ENCODE peak calls at places on chromosomes 1 and 21, in nine cellular contexts. S is psoas muscle; X is pancreas; J is neuronal stem cell; W is A549; Z is fibroblast of lung; Y is CD8-positive, alpha-beta T cell; P is OCI-LY7; F is stomach. Q is an unnamed sample.

GRCh38 chr1:53449026-53449425 is 10.2 kb upstream of the DMRTB1 start:
- DNase-seq in J (no peak), F (no peak), W (no peak), S (no peak), Y (no peak), X (no peak), P (no peak), Z (peak; percentile 92), Q (no peak)

GRCh38 chr1:228004887-228005462 is 1.8 kb upstream of the WNT3A start:
- DNase-seq in Z (no peak), F (peak; percentile 4), P (no peak), X (no peak), S (no peak), J (no peak), Y (no peak), W (no peak), Q (no peak)

GRCh38 chr1:237287876-237288517 is 246.0 kb downstream of the RYR2 start:
- DNase-seq in Y (no peak), Z (no peak), W (no peak), X (no peak), P (no peak), S (no peak), J (no peak), F (no peak), Q (no peak)

GRCh38 chr1:149978547-149979023 is 31.9 kb downstream of the OTUD7B start:
- DNase-seq in F (no peak), P (no peak), J (no peak), S (no peak), X (no peak), Y (no peak), W (no peak), Z (no peak), Q (no peak)

GRCh38 chr1:20358761-20359263 is 68.1 kb downstream of the VWA5B1 start:
- DNase-seq in J (no peak), X (peak; percentile 91), Y (no peak), Z (peak; percentile 61), W (no peak), S (peak; percentile 89), P (no peak), F (peak; percentile 79), Q (no peak)

GRCh38 chr1:202105571-202106339 is 17.0 kb upstream of the GPR37L1 start:
- DNase-seq in F (peak; percentile 83), Z (peak; percentile 83), P (no peak), J (peak; percentile 75), W (peak; percentile 91), X (peak; percentile 69), Y (no peak), S (no peak), Q (no peak)

GRCh38 chr1:208203127-208203847 is 40.9 kb downstream of the PLXNA2 start:
- DNase-seq in X (peak; percentile 76), Z (peak; percentile 87), W (peak; percentile 75), P (no peak), J (no peak), F (peak; percentile 81), Y (no peak), S (no peak), Q (no peak)

GRCh38 chr1:68328485-68328884 is 96.2 kb upstream of the WLS start:
- DNase-seq in F (no peak), Z (peak; percentile 66), X (no peak), W (no peak), S (no peak), P (no peak), Y (no peak), J (no peak), Q (no peak)

GRCh38 chr1:169890761-169891538 is 2.7 kb downstream of the SCYL3 start:
- DNase-seq in P (peak; percentile 10), Z (no peak), X (peak; percentile 58), S (no peak), J (no peak), Y (peak; percentile 9), W (no peak), F (peak; percentile 43), Q (no peak)

GRCh38 chr1:247487057-247487456 is 29.2 kb upstream of the OR2B11 start:
- DNase-seq in F (no peak), S (no peak), W (peak; percentile 4), Y (peak; percentile 19), X (no peak), J (peak; percentile 23), Z (no peak), P (peak; percentile 18), Q (peak; percentile 10)

GRCh38 chr1:50060279-50060678 is 36.5 kb upstream of the AGBL4 start:
- DNase-seq in J (no peak), S (no peak), W (no peak), F (no peak), P (no peak), X (no peak), Y (no peak), Z (peak; percentile 15), Q (no peak)

GRCh38 chr1:200258447-200259375 is 151.1 kb downstream of the ZNF281 start:
- DNase-seq in W (peak; percentile 53), P (peak; percentile 75), Y (no peak), S (no peak), F (no peak), J (no peak), Z (no peak), X (no peak), Q (no peak)

GRCh38 chr1:155191904-155192303 is 15.8 kb downstream of the THBS3 start:
- DNase-seq in J (no peak), Z (no peak), F (no peak), Y (no peak), S (peak; percentile 56), W (no peak), P (no peak), X (peak; percentile 53), Q (no peak)

GRCh38 chr1:149917590-149918144 is at the start of gene SV2A:
- DNase-seq in P (peak; percentile 17), X (no peak), W (no peak), Y (peak; percentile 12), S (no peak), F (peak; percentile 29), Z (peak; percentile 62), J (peak; percentile 64), Q (no peak)

GRCh38 chr1:16017461-16018303 is at the start of gene HSPB7:
- DNase-seq in W (no peak), P (peak; percentile 33), X (peak; percentile 31), J (no peak), F (peak; percentile 81), Z (peak; percentile 69), S (peak; percentile 96), Y (no peak), Q (no peak)

GRCh38 chr1:159307338-159307737 is 5.2 kb downstream of the FCER1A start:
- DNase-seq in S (no peak), Z (no peak), X (no peak), Y (no peak), F (no peak), J (no peak), W (no peak), P (no peak), Q (no peak)

GRCh38 chr1:37149296-37149695 is 115.0 kb upstream of the GRIK3 start:
- DNase-seq in Y (no peak), P (no peak), W (no peak), J (no peak), F (no peak), X (no peak), S (no peak), Z (no peak), Q (no peak)

DNA sequence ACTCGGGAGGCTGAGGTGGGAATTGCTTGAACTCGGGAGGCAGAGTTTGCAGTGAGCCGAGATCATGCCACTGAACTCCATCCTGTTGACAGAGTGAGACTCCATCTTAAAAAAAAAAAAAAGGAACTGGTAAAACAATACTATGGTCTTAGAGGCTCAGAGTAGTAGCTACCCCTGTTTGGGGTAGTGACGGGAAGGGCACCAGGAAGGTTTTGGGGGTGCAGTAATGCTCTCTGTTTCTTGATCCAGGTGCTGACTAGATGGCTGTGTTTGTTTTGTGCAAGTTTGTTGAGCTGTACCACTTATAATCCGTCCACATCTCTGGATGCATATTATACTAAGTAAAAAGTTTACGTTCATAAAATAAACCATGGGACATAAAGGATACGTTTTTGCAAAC is 765.8 kb upstream of the TPTE start:
- DNase-seq in F (no peak), J (no peak), Z (no peak), S (no peak), P (no peak), X (no peak), W (no peak), Y (no peak), Q (no peak)
- H3K9me3 ChIP-seq in F (peaks cover 47% of the 10 kb centered on the region), J (peaks cover 30% of the 10 kb centered on the region), Z (peaks cover 4% of the 10 kb centered on the region), S (peaks cover 3% of the 10 kb centered on the region), P (peaks cover 29% of the 10 kb centered on the region), X (no peaks in the 10 kb centered on the region), W (no peaks in the 10 kb centered on the region), Y (peaks cover 3% of the 10 kb centered on the region), Q (no peaks in the 10 kb centered on the region)

GRCh38 chr1:204473415-204473965 is 21.1 kb downstream of the PIK3C2B start:
- DNase-seq in S (no peak), Y (no peak), X (no peak), P (no peak), J (no peak), F (no peak), W (no peak), Z (no peak), Q (no peak)
- H3K9me3 ChIP-seq in S (no peaks in the 10 kb centered on the region), Y (no peaks in the 10 kb centered on the region), X (no peaks in the 10 kb centered on the region), P (no peaks in the 10 kb centered on the region), J (no peaks in the 10 kb centered on the region), F (no peaks in the 10 kb centered on the region), W (no peaks in the 10 kb centered on the region), Z (no peaks in the 10 kb centered on the region), Q (no peaks in the 10 kb centered on the region)

GRCh38 chr21:44828362-44829056 is 10.6 kb upstream of the SUMO3 start:
- DNase-seq in Y (no peak), P (no peak), J (no peak), S (no peak), Z (no peak), X (no peak), W (no peak), F (no peak), Q (no peak)
- H3K9me3 ChIP-seq in Y (peaks cover 6% of the 10 kb centered on the region), P (peaks cover 3% of the 10 kb centered on the region), J (peaks cover 9% of the 10 kb centered on the region), S (peaks cover 10% of the 10 kb centered on the region), Z (no peaks in the 10 kb centered on the region), X (no peaks in the 10 kb centered on the region), W (peaks cover 38% of the 10 kb centered on the region), F (peaks cover 23% of the 10 kb centered on the region), Q (peaks cover 10% of the 10 kb centered on the region)

GRCh38 chr1:71393301-71393700 is 312.5 kb upstream of the ZRANB2 start:
- DNase-seq in J (no peak), P (no peak), F (no peak), S (no peak), W (no peak), X (no peak), Z (no peak), Y (no peak), Q (no peak)

DNA sequence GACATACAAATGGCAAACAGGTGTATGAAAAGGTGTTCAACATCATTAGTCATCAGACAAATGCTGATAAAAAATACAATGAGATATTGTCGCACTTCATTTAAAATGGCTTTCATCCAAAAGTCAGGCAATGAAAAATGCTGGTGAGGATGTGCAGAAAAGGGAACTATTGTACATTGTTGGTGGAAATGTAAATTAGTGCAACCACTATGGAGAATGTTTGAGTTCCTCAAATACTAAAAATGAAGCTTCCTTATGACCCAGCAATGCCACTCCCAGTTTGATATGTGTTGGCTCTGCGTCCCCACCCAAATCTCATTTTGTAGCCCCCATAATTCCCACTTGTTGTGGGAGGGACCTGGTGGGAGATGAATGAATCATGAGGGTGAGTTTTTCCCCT is 309.7 kb upstream of the ZRANB2 start:
- DNase-seq in P (no peak), Z (no peak), W (no peak), F (no peak), X (no peak), S (no peak), J (no peak), Y (no peak), Q (no peak)
- H3K9me3 ChIP-seq in P (no peaks in the 10 kb centered on the region), Z (no peaks in the 10 kb centered on the region), W (no peaks in the 10 kb centered on the region), F (peaks cover 6% of the 10 kb centered on the region), X (no peaks in the 10 kb centered on the region), S (peaks cover 10% of the 10 kb centered on the region), J (peaks cover 2% of the 10 kb centered on the region), Y (no peaks in the 10 kb centered on the region), Q (no peaks in the 10 kb centered on the region)

GRCh38 chr21:9763807-9764206 is 757.6 kb upstream of the TPTE start:
- DNase-seq in Z (no peak), S (no peak), F (no peak), P (no peak), X (no peak), W (no peak), Y (no peak), J (no peak), Q (no peak)
- H3K9me3 ChIP-seq in Z (peaks cover 7% of the 10 kb centered on the region), S (peaks cover 3% of the 10 kb centered on the region), F (peaks cover 56% of the 10 kb centered on the region), P (peaks cover 48% of the 10 kb centered on the region), X (no peaks in the 10 kb centered on the region), W (no peaks in the 10 kb centered on the region), Y (peaks cover 10% of the 10 kb centered on the region), J (peaks cover 34% of the 10 kb centered on the region), Q (no peaks in the 10 kb centered on the region)

Q was measured in SK-N-MC.